ENCODE peak calls at places on chromosomes 4 and X, in four cellular contexts. J is CD8-positive, alpha-beta memory T cell; A is stimulated activated CD4-positive, alpha-beta T cell treated with anti-CD3 and anti-CD28 coated beads, Interleukin-1b, Interleukin-23, amount 100 ng/mL, for 1 hour; T is activated naive CD8-positive, alpha-beta T cell treated with anti-CD3 and anti-CD28 coated beads, Interleukin-2, amount 50 U/mL, for 24 hours. I is an unnamed sample.

GRCh38 chr4:142201041-142201440 is 564.7 kb downstream of the IL15 start:
- DNase-seq in T (no peak), A (no peak), J (no peak), I (no peak)

GRCh38 chr4:153131478-153132069 is 72.7 kb upstream of the TRIM2 start:
- DNase-seq in T (no peak), J (no peak), A (no peak), I (no peak)

GRCh38 chr4:125739760-125740159 is 425.0 kb downstream of the FAT4 start:
- DNase-seq in T (no peak), A (no peak), J (no peak), I (no peak)

GRCh38 chrX:121642415-121642814 is 595.0 kb downstream of the GLUD2 start:
- DNase-seq in J (no peak), A (no peak), T (no peak), I (no peak)

GRCh38 chr4:30968926-30969325 is 248.8 kb downstream of the PCDH7 start:
- DNase-seq in T (no peak), A (no peak), J (no peak), I (no peak)

GRCh38 chr4:3436798-3437581 is 4.8 kb upstream of the HGFAC start:
- DNase-seq in T (no peak), J (no peak), A (no peak), I (no peak)

GRCh38 chr4:7169134-7169533 is 23.2 kb upstream of the SORCS2 start:
- DNase-seq in T (no peak), A (no peak), J (no peak), I (no peak)

GRCh38 chr4:86980230-86980629 is 45.4 kb downstream of the AFF1 start:
- DNase-seq in J (no peak), T (no peak), A (no peak), I (no peak)

GRCh38 chr4:153684182-153685073 is at the start of gene TLR2:
- DNase-seq in J (peak), T (peak), A (peak), I (peak)

GRCh38 chr4:7687796-7688195 is 251.9 kb downstream of the AFAP1 start:
- DNase-seq in T (no peak), J (no peak), A (no peak), I (no peak)

GRCh38 chr4:113973349-113973748 is 6.1 kb downstream of the ARSJ start:
- DNase-seq in T (no peak), A (no peak), J (no peak), I (no peak)